ENCODE peak calls at places on chromosomes 1 and 21, in four cellular contexts. D, J, K and F are unnamed samples.

GRCh38 chr1:107122241-107122640 is 18.6 kb upstream of the NTNG1 start:
- DNase-seq in D (no peak), J (no peak), K (no peak), F (no peak)

GRCh38 chr1:37634554-37635308 is at the start of gene RSPO1:
- DNase-seq in D (peak), J (no peak), K (no peak), F (no peak)

GRCh38 chr1:42601472-42601871 is 56.8 kb upstream of the PPIH start:
- DNase-seq in D (no peak), J (no peak), K (no peak), F (no peak)

GRCh38 chr1:52726265-52727113 is at the start of gene ZYG11B:
- DNase-seq in D (peak), J (peak), K (peak), F (peak)

GRCh38 chr1:111976332-111976731 is 13.1 kb downstream of the KCND3 start:
- DNase-seq in D (no peak), J (no peak), K (no peak), F (no peak)

GRCh38 chr21:29092102-29092959 is 18.9 kb upstream of the CCT8 start:
- DNase-seq in D (no peak), J (no peak), K (no peak), F (no peak)

GRCh38 chr1:37338658-37339057 is 135.7 kb upstream of the ZC3H12A start:
- DNase-seq in D (no peak), J (no peak), K (no peak), F (no peak)

GRCh38 chr1:201501144-201501543 is 5.8 kb downstream of the CSRP1 start:
- DNase-seq in D (no peak), J (no peak), K (no peak), F (no peak)

GRCh38 chr1:240099329-240099728 is 7.6 kb downstream of the FMN2 start:
- DNase-seq in D (no peak), J (no peak), K (no peak), F (no peak)
- H3K4me3 ChIP-seq in D (no peak), J (no peak), K (no peak), F (no peak)

DNA sequence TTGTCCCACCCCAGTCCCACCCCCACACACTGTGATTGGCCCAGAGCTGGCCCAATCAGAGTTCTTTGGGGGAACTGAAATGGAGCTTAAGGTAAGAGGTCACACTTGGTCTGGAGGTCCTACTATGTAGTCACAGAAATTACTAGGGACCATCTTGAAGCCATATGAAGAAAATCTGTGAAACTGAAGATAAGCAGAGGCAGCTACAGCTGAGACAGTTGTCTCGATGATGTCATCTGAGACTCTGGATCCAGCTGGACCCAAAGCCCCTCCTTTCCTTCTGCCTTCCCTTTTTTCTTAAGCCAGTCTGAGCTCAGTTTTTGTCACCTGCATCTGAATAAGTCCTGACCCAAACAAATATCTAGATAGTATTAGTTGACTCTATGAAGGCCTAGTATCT is 143.3 kb downstream of the ETS2 start:
- DNase-seq in D (no peak), J (no peak), K (no peak), F (no peak)
- H3K4me3 ChIP-seq in D (no peak), J (no peak), K (no peak), F (no peak)

DNA sequence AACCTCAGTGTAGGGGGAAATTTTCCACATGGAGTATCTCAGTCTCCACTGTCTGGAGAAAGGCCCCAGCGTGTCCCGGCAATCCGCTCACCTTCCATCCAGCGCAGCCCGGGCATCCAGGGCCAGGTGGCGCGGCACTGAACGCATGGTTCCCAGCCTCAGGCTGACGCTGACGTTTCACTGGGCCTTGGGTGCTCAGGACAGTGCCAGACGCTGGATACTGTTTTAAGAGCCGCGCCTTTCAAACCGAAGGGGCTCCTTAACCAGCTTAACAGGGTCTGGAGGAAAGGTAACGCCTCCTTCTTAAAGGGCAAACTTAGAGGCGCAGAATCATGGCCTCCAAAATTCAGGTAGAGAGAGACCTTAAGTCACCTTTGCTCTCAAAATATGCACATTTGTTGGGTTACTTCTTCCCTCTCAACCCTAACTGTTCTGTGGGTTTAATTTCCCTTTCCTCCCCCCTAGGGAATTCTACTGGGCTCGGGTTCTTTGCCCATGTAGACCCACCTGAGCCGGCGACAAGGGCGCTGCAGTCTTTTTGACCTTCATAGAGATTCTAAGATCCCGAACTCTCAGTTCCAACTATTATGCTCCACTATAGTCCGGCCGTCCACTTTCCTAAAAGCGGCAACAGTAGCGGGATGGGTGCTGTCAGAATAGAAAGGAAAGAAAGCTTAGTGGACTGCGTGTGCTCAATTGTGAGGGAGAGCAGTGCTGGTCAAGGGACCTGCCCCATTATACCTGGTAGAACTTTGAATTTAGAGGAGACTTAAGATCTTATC is 3.5 kb upstream of the LHX9 start:
- DNase-seq in D (no peak), J (no peak), K (no peak), F (no peak)
- H3K4me3 ChIP-seq in D (no peak), J (no peak), K (peak), F (no peak)

DNA sequence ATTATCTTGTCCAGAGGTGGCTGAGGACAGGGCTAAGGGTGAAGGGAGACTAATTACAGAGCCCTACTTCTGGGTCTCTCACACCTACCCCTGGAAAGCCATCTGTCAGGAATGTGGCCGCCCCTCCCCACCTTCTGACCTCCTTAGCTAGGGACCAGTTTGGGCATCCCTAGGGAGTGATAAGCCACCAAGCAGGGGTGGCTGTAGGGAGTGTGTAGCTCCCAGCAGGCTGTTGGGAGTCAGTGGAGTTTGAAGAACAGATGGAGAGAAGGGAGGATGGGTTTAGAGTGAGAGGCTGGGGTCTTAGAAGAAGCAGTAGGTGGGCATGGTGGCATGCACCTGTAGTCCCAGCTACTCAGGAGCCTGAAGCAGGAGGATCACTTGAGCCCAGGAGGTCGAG is 808 bp upstream of the SERINC2 start:
- DNase-seq in D (no peak), J (no peak), K (no peak), F (no peak)
- H3K4me3 ChIP-seq in D (no peak), J (no peak), K (peak), F (no peak)

GRCh38 chr1:169708633-169709032 is 2.8 kb downstream of the SELL start:
- DNase-seq in D (no peak), J (no peak), K (no peak), F (peak)
- H3K4me3 ChIP-seq in D (no peak), J (no peak), K (no peak), F (peak)